ENCODE peak calls at places on chromosomes 6 and 20, in five cellular contexts. I is mammary epithelial cell, V is SK-N-SH, B is progenitor cell of endocrine pancreas, T is uterus. C is an unnamed sample.

GRCh38 chr6:170152989-170153388 is 137.9 kb downstream of the DLL1 start:
- DNase-seq in I (peak), V (no peak), B (no peak), T (no peak), C (no peak)

GRCh38 chr6:157457787-157458186 is 76.8 kb downstream of the ZDHHC14 start:
- DNase-seq in I (no peak), V (no peak), B (no peak), T (no peak), C (no peak)

GRCh38 chr6:153814136-153814535 is 224.9 kb upstream of the OPRM1 start:
- DNase-seq in I (no peak), V (no peak), B (no peak), T (no peak), C (no peak)

GRCh38 chr20:36773123-36773547 is 428 bp downstream of the DSN1 start:
- DNase-seq in I (no peak), V (no peak), B (no peak), T (no peak), C (no peak)

GRCh38 chr6:118260833-118261232 is 287.3 kb upstream of the PLN start:
- DNase-seq in I (no peak), V (no peak), B (no peak), T (no peak), C (no peak)

GRCh38 chr20:3654326-3655031 is 8.7 kb downstream of the GFRA4 start:
- DNase-seq in I (no peak), V (peak), B (no peak), T (no peak), C (no peak)

GRCh38 chr6:44561832-44562496 is 174.5 kb downstream of the CDC5L start:
- DNase-seq in I (no peak), V (peak), B (no peak), T (no peak), C (no peak)

GRCh38 chr6:50249493-50249892 is 199.8 kb upstream of the DEFB112 start:
- DNase-seq in I (no peak), V (no peak), B (no peak), T (no peak), C (no peak)

GRCh38 chr6:1136415-1136774 is 175.5 kb upstream of the FOXQ1 start:
- DNase-seq in I (peak), V (no peak), B (no peak), T (no peak), C (no peak)

GRCh38 chr6:41336824-41337223 is 1.4 kb downstream of the NCR2 start:
- DNase-seq in I (no peak), V (peak), B (no peak), T (no peak), C (no peak)

GRCh38 chr20:45972500-45973183 is 639 bp upstream of the ZNF335 start:
- DNase-seq in I (no peak), V (no peak), B (no peak), T (peak), C (no peak)

GRCh38 chr6:151137441-151137984 is 102.3 kb upstream of the AKAP12 start:
- DNase-seq in I (no peak), V (no peak), B (no peak), T (no peak), C (no peak)

GRCh38 chr6:4225207-4225872 is 90.0 kb upstream of the ECI2 start:
- DNase-seq in I (no peak), V (no peak), B (peak), T (no peak), C (no peak)

GRCh38 chr6:119073307-119074051 is 5.0 kb downstream of the FAM184A start:
- DNase-seq in I (no peak), V (no peak), B (no peak), T (no peak), C (no peak)

GRCh38 chr6:32105433-32105832 is 3.7 kb downstream of the TNXB start:
- DNase-seq in I (no peak), V (no peak), B (no peak), T (no peak), C (no peak)

GRCh38 chr6:54285595-54285994 is 22.6 kb upstream of the TINAG start:
- DNase-seq in I (no peak), V (no peak), B (no peak), T (no peak), C (no peak)

GRCh38 chr6:106825156-106825555 is 149.4 kb downstream of the CD24 start:
- DNase-seq in I (no peak), V (no peak), B (no peak), T (no peak), C (no peak)

GRCh38 chr20:38164624-38165088 is 414 bp downstream of the TGM2 start:
- DNase-seq in I (no peak), V (no peak), B (no peak), T (no peak), C (no peak)

GRCh38 chr6:43128926-43129325 is 42.1 kb upstream of the SRF start:
- DNase-seq in I (no peak), V (no peak), B (no peak), T (no peak), C (no peak)

GRCh38 chr6:72032056-72032455 is 145.7 kb downstream of the RIMS1 start:
- DNase-seq in I (peak), V (no peak), B (no peak), T (no peak), C (no peak)

GRCh38 chr6:144190593-144190992 is 40.3 kb downstream of the STX11 start:
- DNase-seq in I (peak), V (no peak), B (no peak), T (peak), C (no peak)

GRCh38 chr6:137031122-137031521 is 13.6 kb downstream of the IL20RA start:
- DNase-seq in I (no peak), V (no peak), B (no peak), T (no peak), C (no peak)

GRCh38 chr6:12957321-12958051 is 240.9 kb downstream of the PHACTR1 start:
- DNase-seq in I (peak), V (peak), B (no peak), T (peak), C (no peak)

GRCh38 chr6:30820196-30820595 is 64.1 kb upstream of the DDR1 start:
- DNase-seq in I (peak), V (no peak), B (no peak), T (no peak), C (no peak)

GRCh38 chr6:125759184-125759902 is 9.9 kb downstream of the HEY2 start:
- DNase-seq in I (no peak), V (peak), B (no peak), T (no peak), C (no peak)

GRCh38 chr20:45998761-45999160 is 9.9 kb upstream of the MMP9 start:
- DNase-seq in I (no peak), V (no peak), B (no peak), T (no peak), C (no peak)

GRCh38 chr6:41429506-41430504 is 94.4 kb downstream of the NCR2 start:
- DNase-seq in I (no peak), V (no peak), B (no peak), T (no peak), C (no peak)

GRCh38 chr6:118097576-118097975 is 190.5 kb downstream of the SLC35F1 start:
- DNase-seq in I (no peak), V (no peak), B (no peak), T (no peak), C (no peak)

GRCh38 chr20:58992911-58993310 is 11.9 kb downstream of the NELFCD start:
- DNase-seq in I (no peak), V (no peak), B (no peak), T (no peak), C (no peak)

GRCh38 chr20:49245921-49246740 is 26.9 kb downstream of the DDX27 start:
- DNase-seq in I (peak), V (peak), B (no peak), T (no peak), C (no peak)

GRCh38 chr6:107192739-107193296 is 77.5 kb upstream of the BEND3 start:
- DNase-seq in I (no peak), V (no peak), B (no peak), T (no peak), C (no peak)

GRCh38 chr6:30735668-30736314 is 6.7 kb downstream of the FLOT1 start:
- DNase-seq in I (no peak), V (no peak), B (no peak), T (no peak), C (no peak)

GRCh38 chr6:18302561-18303439 is 38.5 kb upstream of the DEK start:
- DNase-seq in I (no peak), V (no peak), B (no peak), T (no peak), C (no peak)

GRCh38 chr6:43951063-43951755 is 176.0 kb downstream of the MRPL14 start:
- DNase-seq in I (no peak), V (peak), B (peak), T (peak), C (no peak)

GRCh38 chr20:50292324-50293243 is 102.0 kb downstream of the CEBPB start:
- DNase-seq in I (peak), V (no peak), B (no peak), T (peak), C (no peak)

GRCh38 chr6:12483712-12484111 is 193.6 kb downstream of the EDN1 start:
- DNase-seq in I (peak), V (no peak), B (no peak), T (no peak), C (no peak)

GRCh38 chr20:36802326-36803223 is 29.0 kb upstream of the DSN1 start:
- DNase-seq in I (peak), V (no peak), B (no peak), T (no peak), C (no peak)

GRCh38 chr6:106746660-106747059 is 117.3 kb downstream of the QRSL1 start:
- DNase-seq in I (peak), V (no peak), B (no peak), T (no peak), C (no peak)

DNA sequence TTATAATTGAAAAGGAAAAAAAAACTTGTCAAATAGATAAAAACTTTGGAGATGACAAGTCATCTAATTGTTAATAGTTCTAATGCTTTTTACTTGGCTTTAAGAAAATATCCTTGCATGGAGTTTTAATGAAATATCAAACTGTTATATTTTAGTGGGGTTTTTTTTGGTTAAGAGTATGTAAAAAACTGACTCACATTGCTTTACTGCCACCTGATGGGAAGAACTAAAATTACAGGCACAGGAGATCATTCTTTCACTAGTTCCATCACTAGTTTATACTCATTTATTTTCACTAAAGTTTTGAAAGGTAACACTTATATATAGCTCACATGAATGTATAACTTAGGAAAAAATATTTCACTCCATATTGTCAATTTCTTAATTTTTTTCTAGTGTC is 309.1 kb downstream of the LMBRD1 start:
- DNase-seq in I (no peak), V (no peak), B (no peak), T (no peak), C (no peak)
- TF ChIP-seq CTCF in I (peak), V (peak), B (peak), T (no peak), C (peak)

GRCh38 chr20:23668477-23668951 is 20.3 kb downstream of the CST4 start:
- DNase-seq in I (peak), V (peak), B (peak), T (peak), C (peak)

GRCh38 chr20:23666698-23667097 is 22.1 kb downstream of the CST4 start:
- DNase-seq in I (no peak), V (no peak), B (no peak), T (no peak), C (no peak)

GRCh38 chr20:23664954-23665353 is 23.9 kb downstream of the CST4 start:
- DNase-seq in I (no peak), V (no peak), B (no peak), T (no peak), C (no peak)

GRCh38 chr20:23667666-23668065 is 21.2 kb downstream of the CST4 start:
- DNase-seq in I (no peak), V (no peak), B (no peak), T (no peak), C (no peak)

GRCh38 chr20:23666189-23666588 is 22.6 kb downstream of the CST4 start:
- DNase-seq in I (no peak), V (no peak), B (no peak), T (no peak), C (no peak)
- TF ChIP-seq CTCF in I (peak), V (no peak), B (no peak), T (no peak), C (no peak)

GRCh38 chr6:25354078-25354940 is 75.1 kb downstream of the CARMIL1 start:
- DNase-seq in I (no peak), V (no peak), B (no peak), T (no peak), C (no peak)

GRCh38 chr6:25360611-25361010 is 81.4 kb downstream of the CARMIL1 start:
- DNase-seq in I (peak), V (no peak), B (no peak), T (no peak), C (no peak)

GRCh38 chr6:25363429-25363828 is 84.3 kb downstream of the CARMIL1 start:
- DNase-seq in I (no peak), V (no peak), B (no peak), T (no peak), C (no peak)

GRCh38 chr6:25359891-25360290 is 80.7 kb downstream of the CARMIL1 start:
- DNase-seq in I (peak), V (no peak), B (no peak), T (no peak), C (no peak)

GRCh38 chr6:25359191-25359861 is 80.2 kb downstream of the CARMIL1 start:
- DNase-seq in I (peak), V (no peak), B (no peak), T (peak), C (no peak)
- TF ChIP-seq CTCF in I (no peak), V (no peak), B (no peak), T (no peak), C (no peak)

DNA sequence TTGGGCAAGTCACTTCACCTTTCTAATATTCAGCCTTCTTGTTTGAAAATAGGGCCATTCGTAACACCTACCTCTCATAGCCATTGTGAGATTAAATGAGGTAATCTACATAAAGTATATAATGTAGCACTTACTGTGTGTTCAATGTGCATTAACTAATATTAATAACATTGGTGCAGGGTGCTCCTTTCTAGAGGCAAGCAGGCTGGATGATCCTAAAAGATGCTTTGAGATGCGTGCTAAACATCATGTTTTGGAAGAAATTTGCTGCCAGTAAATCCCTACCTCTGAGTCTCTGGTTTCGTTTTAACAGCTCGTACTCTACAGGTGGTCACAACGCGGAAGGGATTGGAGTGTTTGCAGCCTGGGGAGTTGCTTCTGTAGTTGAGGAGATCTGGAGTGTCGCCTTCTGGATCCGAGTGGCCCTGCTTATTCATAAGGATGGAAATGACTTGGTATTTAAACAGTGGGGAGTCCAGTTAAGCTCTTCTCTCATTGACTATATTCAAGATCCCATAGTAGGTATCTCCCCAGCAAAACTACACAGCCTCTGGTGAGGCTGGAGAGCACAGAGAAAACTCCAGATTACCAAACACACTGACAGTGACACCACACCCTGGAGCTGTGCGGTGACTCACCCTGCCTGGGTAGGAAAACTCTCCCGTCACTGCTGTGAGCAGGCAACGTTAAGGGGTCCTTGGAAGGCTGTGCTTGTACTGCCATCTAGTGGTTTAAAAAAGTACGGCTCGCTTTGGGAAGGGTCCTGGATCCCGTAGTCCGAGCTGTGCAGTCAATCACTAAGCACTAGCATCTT is 107.9 kb downstream of the MAP3K7 start:
- DNase-seq in I (peak), V (peak), B (peak), T (peak), C (no peak)
- TF ChIP-seq CTCF in I (peak), V (peak), B (peak), T (peak), C (peak)

GRCh38 chr20:32509639-32510066 is 75.5 kb downstream of the NOL4L start:
- DNase-seq in I (no peak), V (peak), B (no peak), T (no peak), C (no peak)
- TF ChIP-seq CTCF in I (no peak), V (peak), B (peak), T (no peak), C (no peak)

DNA sequence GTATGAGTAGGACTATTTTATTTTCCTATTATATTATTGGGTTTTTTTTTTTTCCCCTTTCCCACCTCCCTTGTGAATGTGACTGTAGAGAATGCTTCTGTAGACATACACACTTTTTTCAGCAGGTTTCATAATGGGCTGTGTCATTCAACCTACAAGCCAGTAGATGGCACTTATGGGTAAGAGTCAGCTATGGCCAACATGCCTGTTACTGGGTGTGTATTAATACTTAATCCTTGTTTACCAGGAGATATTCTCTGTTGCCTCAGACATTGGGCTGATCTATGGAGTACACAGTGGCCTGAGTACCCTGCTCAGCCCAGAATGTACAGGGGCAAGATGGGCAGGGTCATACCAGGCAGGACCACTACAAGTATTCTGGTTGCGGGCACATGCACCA is 382.5 kb downstream of the EPHA7 start:
- DNase-seq in I (no peak), V (no peak), B (no peak), T (no peak), C (no peak)
- TF ChIP-seq CTCF in I (peak), V (peak), B (peak), T (no peak), C (peak)

GRCh38 chr6:160679402-160679769 is 15.3 kb upstream of the LPA start:
- DNase-seq in I (no peak), V (peak), B (peak), T (no peak), C (no peak)
- TF ChIP-seq CTCF in I (no peak), V (peak), B (peak), T (no peak), C (no peak)

GRCh38 chr6:159043236-159043635 is 1.6 kb downstream of the TAGAP start:
- DNase-seq in I (no peak), V (no peak), B (no peak), T (no peak), C (no peak)

GRCh38 chr6:159043986-159044385 is 805 bp downstream of the TAGAP start:
- DNase-seq in I (no peak), V (no peak), B (no peak), T (no peak), C (no peak)

GRCh38 chr6:159041181-159041580 is 3.6 kb downstream of the TAGAP start:
- DNase-seq in I (no peak), V (no peak), B (no peak), T (no peak), C (no peak)

GRCh38 chr6:159042003-159042823 is 2.6 kb downstream of the TAGAP start:
- DNase-seq in I (peak), V (peak), B (peak), T (peak), C (peak)

GRCh38 chr6:159042824-159043181 is 2.0 kb downstream of the TAGAP start:
- DNase-seq in I (no peak), V (no peak), B (no peak), T (no peak), C (no peak)
- TF ChIP-seq CTCF in I (no peak), V (no peak), B (no peak), T (no peak), C (no peak)

DNA sequence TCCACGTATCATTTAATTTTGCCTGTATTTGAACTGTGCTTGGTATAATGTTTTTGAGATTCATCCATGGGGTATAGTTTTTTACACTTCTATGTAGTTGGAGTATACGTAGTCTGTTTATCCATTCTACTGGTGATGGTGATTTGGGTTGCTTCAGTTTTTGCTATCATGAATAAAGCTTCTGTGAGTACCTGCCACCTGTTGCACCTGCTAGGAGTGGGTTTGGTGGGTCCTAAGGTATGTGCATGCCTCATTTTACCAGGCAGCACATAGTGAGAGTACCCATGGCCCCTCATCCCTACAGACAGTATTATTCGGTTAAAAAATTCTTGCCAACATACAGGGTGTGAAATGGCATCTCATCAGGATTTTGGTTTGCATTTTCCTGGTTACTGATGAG is 92.9 kb downstream of the DNAH8 start:
- DNase-seq in I (no peak), V (no peak), B (no peak), T (no peak), C (no peak)
- TF ChIP-seq CTCF in I (no peak), V (no peak), B (no peak), T (no peak), C (no peak)

DNA sequence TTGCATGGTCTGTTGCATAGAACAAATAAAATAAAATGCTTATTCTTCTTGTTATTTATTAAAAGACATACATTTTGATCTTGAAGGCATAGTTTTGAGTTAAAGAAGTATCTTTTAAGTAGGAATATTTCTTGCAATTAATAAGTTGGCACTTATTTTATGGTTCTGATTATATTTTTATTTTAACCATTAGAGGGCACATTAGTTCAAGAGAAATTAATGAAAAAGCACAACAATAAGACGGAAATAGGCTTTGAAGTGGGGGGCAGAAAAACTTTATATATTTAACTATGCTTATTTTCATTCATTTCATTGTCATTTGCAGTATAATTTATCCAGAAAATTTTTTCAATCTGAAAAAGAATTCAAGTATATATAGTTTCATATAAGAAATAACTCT is 44.2 kb upstream of the MAP3K7 start:
- DNase-seq in I (no peak), V (no peak), B (no peak), T (no peak), C (no peak)
- TF ChIP-seq CTCF in I (peak), V (peak), B (no peak), T (no peak), C (no peak)